ENCODE peak calls at places on chromosomes 5 and 9, in nine cellular contexts. D is heart right ventricle; I is CD4-positive, alpha-beta memory T cell; Y is H9; J is PC-3; N is iPS DF 6.9; X is CD8-positive, alpha-beta T cell; A is cardiac muscle cell; C is foreskin keratinocyte. B is an unnamed sample.
A peak's percentile ranks its signal among the peaks of the same experiment; 100 is the strongest.

GRCh38 chr5:73096239-73096575 is 24.2 kb upstream of the TMEM171 start:
- DNase-seq in N (no peak), A (no peak), X (no peak), C (no peak), D (no peak), J (no peak), I (no peak), Y (no peak), B (no peak)

GRCh38 chr5:129899454-129899853 is 4.8 kb upstream of the CHSY3 start:
- DNase-seq in I (no peak), X (no peak), N (no peak), J (peak; percentile 23), A (peak; percentile 60), C (peak; percentile 21), Y (no peak), D (no peak), B (no peak)

GRCh38 chr5:123084730-123085605 is 4.1 kb upstream of the PRDM6 start:
- DNase-seq in Y (no peak), A (no peak), J (no peak), I (no peak), C (no peak), D (no peak), N (no peak), X (no peak), B (no peak)

GRCh38 chr9:116795859-116796258 is 108.8 kb downstream of the TRIM32 start:
- DNase-seq in C (no peak), X (no peak), I (no peak), D (no peak), J (no peak), N (no peak), A (no peak), Y (no peak), B (no peak)

GRCh38 chr5:138975098-138975847 is 100.1 kb upstream of the LRRTM2 start:
- DNase-seq in Y (no peak), C (no peak), A (peak; percentile 91), X (no peak), D (peak; percentile 26), J (no peak), I (no peak), N (no peak), B (no peak)

GRCh38 chr5:150441813-150442698 is 7.5 kb downstream of the RPS14 start:
- DNase-seq in A (no peak), Y (peak; percentile 59), X (no peak), D (no peak), I (no peak), C (no peak), N (no peak), J (peak; percentile 11), B (no peak)

GRCh38 chr9:20732118-20732517 is 48.1 kb downstream of the FOCAD start:
- DNase-seq in J (peak; percentile 93), N (no peak), C (peak; percentile 98), Y (no peak), A (peak; percentile 68), D (no peak), I (no peak), X (no peak), B (no peak)

GRCh38 chr5:5360363-5360762 is 62.1 kb upstream of the ICE1 start:
- DNase-seq in X (no peak), I (no peak), D (no peak), Y (no peak), C (no peak), J (no peak), N (no peak), A (no peak), B (no peak)

GRCh38 chr5:103569313-103570060 is 6.9 kb upstream of the NUDT12 start:
- DNase-seq in N (no peak), D (no peak), J (peak; percentile 20), X (no peak), Y (no peak), A (no peak), I (no peak), C (peak; percentile 14), B (no peak)

GRCh38 chr5:142149363-142149762 is 40.8 kb downstream of the NDFIP1 start:
- DNase-seq in N (no peak), A (no peak), J (no peak), C (no peak), Y (no peak), X (no peak), D (no peak), I (no peak), B (no peak)

GRCh38 chr5:24621809-24622208 is 23.0 kb downstream of the CDH10 start:
- DNase-seq in Y (no peak), X (no peak), J (peak; percentile 40), D (no peak), I (no peak), C (peak; percentile 54), A (peak; percentile 12), N (no peak), B (no peak)

GRCh38 chr5:14204785-14205321 is 61.7 kb downstream of the TRIO start:
- DNase-seq in J (peak; percentile 68), A (peak; percentile 91), X (no peak), D (peak; percentile 30), Y (no peak), I (no peak), C (peak; percentile 74), N (no peak), B (no peak)

DNA sequence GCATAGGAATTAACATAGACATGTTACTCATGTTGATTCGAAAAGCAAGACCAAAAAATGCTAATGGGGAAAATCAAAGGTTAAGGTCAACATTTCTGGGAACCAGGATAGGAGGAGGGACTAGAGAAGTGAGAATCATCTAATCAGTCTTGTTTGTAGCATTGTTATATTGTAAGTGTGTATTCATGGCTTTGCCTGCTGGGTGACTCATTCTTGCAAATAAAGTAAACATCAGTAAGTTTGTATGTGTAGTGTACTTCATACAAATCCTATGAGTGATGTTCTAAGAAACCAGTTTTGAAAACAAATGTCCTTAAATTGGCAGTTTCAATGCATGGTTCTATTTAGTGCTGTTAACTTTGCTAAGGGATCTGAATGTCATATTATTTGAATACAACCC is 79.0 kb upstream of the TMEM252 start:
- DNase-seq in J (peak; percentile 43), I (no peak), Y (no peak), C (no peak), N (no peak), X (no peak), A (no peak), D (no peak), B (no peak)
- H3K4me1 ChIP-seq in J (peaks cover 7% of the 10 kb centered on the region), I (no peaks in the 10 kb centered on the region), Y (no peaks in the 10 kb centered on the region), C (no peaks in the 10 kb centered on the region), N (no peaks in the 10 kb centered on the region), X (no peaks in the 10 kb centered on the region), A (no peaks in the 10 kb centered on the region), D (no peaks in the 10 kb centered on the region), B (no peaks in the 10 kb centered on the region)

GRCh38 chr5:59755476-59755875 is 138.1 kb downstream of the PDE4D start:
- DNase-seq in I (no peak), J (no peak), X (no peak), A (no peak), N (no peak), C (no peak), Y (no peak), D (no peak), B (no peak)

GRCh38 chr5:59758566-59758965 is 135.0 kb downstream of the PDE4D start:
- DNase-seq in N (no peak), X (no peak), A (no peak), C (peak; percentile 60), D (no peak), Y (no peak), I (no peak), J (no peak), B (no peak)

GRCh38 chr5:59757442-59757841 is 136.1 kb downstream of the PDE4D start:
- DNase-seq in I (no peak), N (no peak), D (no peak), J (peak; percentile 34), C (no peak), A (no peak), X (no peak), Y (no peak), B (no peak)

GRCh38 chr5:59759600-59760357 is 133.7 kb downstream of the PDE4D start:
- DNase-seq in J (peak; percentile 68), D (no peak), X (no peak), I (no peak), N (no peak), A (no peak), Y (no peak), C (peak; percentile 62), B (no peak)

DNA sequence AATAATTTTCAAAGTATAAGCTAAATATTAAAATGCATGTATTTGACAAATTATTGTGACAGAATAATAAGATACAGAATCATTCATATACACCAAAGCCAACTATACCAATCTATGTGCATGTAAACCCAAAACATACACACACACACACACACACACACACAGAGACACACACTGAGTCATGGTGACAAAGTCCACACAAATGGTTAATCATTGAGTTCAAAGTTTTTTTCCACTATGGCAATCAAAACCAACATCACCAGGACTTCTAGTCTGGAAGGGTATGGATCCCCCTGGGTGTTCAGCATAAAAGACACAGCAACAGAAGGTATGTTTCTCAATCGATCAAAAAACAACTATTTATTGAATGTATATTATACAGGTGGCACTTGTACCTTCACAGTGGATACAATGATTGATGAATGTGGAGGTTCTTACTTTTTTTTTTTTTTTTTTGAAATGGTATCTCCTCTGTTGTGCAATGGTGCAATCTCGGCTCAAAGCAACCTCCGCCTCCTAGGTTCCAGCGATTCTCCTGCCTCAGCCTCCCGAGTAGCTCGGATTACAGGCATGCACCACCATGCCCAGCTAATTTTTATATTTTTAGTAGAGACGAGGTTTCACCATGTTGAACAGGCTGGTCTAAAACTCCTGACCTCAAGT is 137.0 kb downstream of the PDE4D start:
- DNase-seq in I (no peak), X (no peak), D (no peak), N (no peak), Y (no peak), J (peak; percentile 60), C (peak; percentile 48), A (no peak), B (no peak)
- H3K27ac ChIP-seq in I (no peak overlapping the region), X (no peak overlapping the region), D (no peak overlapping the region), N (no peak overlapping the region), Y (no peak overlapping the region), J (peak overlapping the region; percentile 42), C (no peak overlapping the region), A (no peak overlapping the region), B (no peak overlapping the region)

GRCh38 chr9:27432308-27432707 is 91.8 kb upstream of the IFNK start:
- DNase-seq in I (no peak), Y (no peak), A (no peak), N (no peak), J (no peak), D (no peak), C (no peak), X (no peak), B (no peak)
- H3K4me1 ChIP-seq in I (no peaks in the 10 kb centered on the region), Y (peaks cover 14% of the 10 kb centered on the region), A (peaks cover 25% of the 10 kb centered on the region), N (peaks cover 9% of the 10 kb centered on the region), J (peaks cover 40% of the 10 kb centered on the region), D (peaks cover 9% of the 10 kb centered on the region), C (peaks cover 54% of the 10 kb centered on the region), X (no peaks in the 10 kb centered on the region), B (no peaks in the 10 kb centered on the region)

GRCh38 chr5:125536095-125536494 is 789.7 kb upstream of the ZNF608 start:
- DNase-seq in N (no peak), Y (no peak), A (no peak), X (no peak), J (no peak), I (no peak), C (no peak), D (no peak), B (no peak)
- H3K27ac ChIP-seq in N (no peak overlapping the region), Y (no peak overlapping the region), A (no peak overlapping the region), X (no peak overlapping the region), J (no peak overlapping the region), I (no peak overlapping the region), C (peak overlapping the region; percentile 51), D (no peak overlapping the region), B (no peak overlapping the region)

B was measured in CD8-positive, alpha-beta memory T cell.